ENCODE peak calls at places on chromosomes 16 and 17, in five cellular contexts. T is effector memory CD4-positive, alpha-beta T cell; W is tibial nerve; B is tibial artery; Q is astrocyte. L is an unnamed sample.
A peak's percentile ranks its signal among the peaks of the same experiment; 100 is the strongest.

GRCh38 chr16:77877712-77878111 is 89.3 kb downstream of the VAT1L start:
- DNase-seq in B (no peak), W (no peak), T (no peak), Q (peak; percentile 98), L (peak; percentile 65)

GRCh38 chr16:60204221-60204620 is 1470.1 kb upstream of the GOT2 start:
- DNase-seq in T (no peak), W (no peak), B (no peak), Q (peak; percentile 58), L (no peak)

GRCh38 chr17:61251939-61252865 is 147.4 kb upstream of the TBX2 start:
- DNase-seq in T (no peak), Q (peak; percentile 97), W (peak; percentile 97), B (peak; percentile 97), L (no peak)

GRCh38 chr17:15169676-15170075 is 95.5 kb downstream of the PMP22 start:
- DNase-seq in B (no peak), T (no peak), W (no peak), Q (peak; percentile 55), L (peak; percentile 26)

GRCh38 chr16:84933774-84934571 is 77.4 kb downstream of the ZDHHC7 start:
- DNase-seq in W (peak; percentile 60), B (peak; percentile 86), Q (no peak), T (no peak), L (no peak)

GRCh38 chr16:53502331-53503269 is at the start of gene AKTIP:
- DNase-seq in T (no peak), B (no peak), Q (peak; percentile 48), W (no peak), L (no peak)

GRCh38 chr17:36602924-36603384 is 1.6 kb downstream of the MRM1 start:
- DNase-seq in B (peak; percentile 43), Q (peak; percentile 42), T (peak; percentile 53), W (peak; percentile 64), L (no peak)

GRCh38 chr16:85759631-85760419 is 8.9 kb upstream of the C16orf74 start:
- DNase-seq in Q (no peak), B (no peak), W (no peak), T (no peak), L (no peak)

GRCh38 chr17:78034429-78035091 is 76.1 kb downstream of the TNRC6C start:
- DNase-seq in T (no peak), Q (peak; percentile 23), W (no peak), B (no peak), L (no peak)

GRCh38 chr17:18246109-18246725 is 12.3 kb downstream of the FLII start:
- DNase-seq in Q (no peak), T (no peak), B (no peak), W (no peak), L (no peak)

GRCh38 chr16:77443834-77444460 is 9.1 kb upstream of the ADAMTS18 start:
- DNase-seq in Q (no peak), W (no peak), B (no peak), T (no peak), L (no peak)

GRCh38 chr17:80424878-80425765 is 10.2 kb downstream of the ENDOV start:
- DNase-seq in B (no peak), W (no peak), Q (no peak), T (no peak), L (no peak)

GRCh38 chr16:9060225-9060624 is 31.2 kb upstream of the HAPSTR1 start:
- DNase-seq in T (no peak), B (no peak), W (no peak), Q (no peak), L (no peak)

GRCh38 chr17:14616508-14616907 is 315.6 kb downstream of the HS3ST3B1 start:
- DNase-seq in T (no peak), B (no peak), W (no peak), Q (no peak), L (no peak)

GRCh38 chr17:69696645-69697044 is 282.1 kb downstream of the MAP2K6 start:
- DNase-seq in W (no peak), T (no peak), B (no peak), Q (no peak), L (no peak)

GRCh38 chr17:2894782-2895181 is 98.5 kb downstream of the RAP1GAP2 start:
- DNase-seq in W (no peak), Q (no peak), T (no peak), B (no peak), L (no peak)

GRCh38 chr17:79814966-79815835 is 18.3 kb upstream of the CBX8 start:
- DNase-seq in T (no peak), Q (no peak), B (no peak), W (no peak), L (no peak)

GRCh38 chr17:2784864-2785263 is 11.4 kb upstream of the RAP1GAP2 start:
- DNase-seq in T (no peak), B (no peak), Q (no peak), W (no peak), L (no peak)

GRCh38 chr17:80008383-80008840 is 27.3 kb downstream of the TBC1D16 start:
- DNase-seq in T (peak; percentile 46), B (peak; percentile 72), W (peak; percentile 79), Q (peak; percentile 8), L (no peak)

GRCh38 chr16:65125871-65126270 is 4.0 kb upstream of the CDH11 start:
- DNase-seq in Q (no peak), T (no peak), W (no peak), B (no peak), L (no peak)

GRCh38 chr16:81936209-81936608 is 75.1 kb downstream of the SDR42E1 start:
- DNase-seq in T (no peak), Q (no peak), W (no peak), B (no peak), L (no peak)

GRCh38 chr17:47946929-47947397 is 5.6 kb downstream of the PNPO start:
- DNase-seq in B (peak; percentile 77), Q (peak; percentile 53), T (peak; percentile 61), W (peak; percentile 88), L (peak; percentile 71)

GRCh38 chr16:76071690-76072089 is 205.5 kb upstream of the CNTNAP4 start:
- DNase-seq in Q (no peak), B (no peak), W (no peak), T (no peak), L (no peak)

GRCh38 chr17:65171753-65172152 is 34.6 kb downstream of the RGS9 start:
- DNase-seq in Q (no peak), T (no peak), W (no peak), B (no peak), L (no peak)

GRCh38 chr17:28344435-28344901 is 8.9 kb downstream of the TNFAIP1 start:
- DNase-seq in Q (no peak), W (no peak), B (no peak), T (no peak), L (no peak)
- H3K36me3 ChIP-seq in Q (peaks cover 52% of the 10 kb centered on the region), W (peaks cover 17% of the 10 kb centered on the region), B (peaks cover 34% of the 10 kb centered on the region), T (peaks cover 82% of the 10 kb centered on the region), L (peaks cover 6% of the 10 kb centered on the region)

DNA sequence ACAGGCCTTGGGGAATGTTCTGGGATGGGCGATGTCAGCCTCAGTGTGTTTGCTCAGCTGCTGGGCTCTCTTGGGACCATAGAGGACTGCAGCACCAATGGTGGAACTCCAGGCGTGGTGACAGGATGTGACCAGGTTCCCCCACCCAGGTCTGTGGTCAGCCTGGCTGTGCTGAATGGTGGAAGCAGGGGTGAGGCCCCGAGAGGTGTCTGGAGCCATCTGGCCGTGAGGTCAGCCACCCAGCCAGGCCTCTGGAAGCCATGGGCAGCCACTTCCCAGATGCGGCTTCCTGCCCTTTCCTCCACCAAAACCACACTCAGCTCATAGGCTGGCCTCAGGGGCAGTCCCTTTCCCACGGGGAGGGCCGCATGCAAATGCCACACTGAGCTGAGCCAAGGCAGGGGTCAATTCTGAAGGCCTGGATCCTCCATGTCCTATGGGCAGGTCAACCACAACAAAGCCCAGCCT is 7.8 kb upstream of the MAPK7 start:
- DNase-seq in W (no peak), Q (no peak), T (no peak), B (peak; percentile 28), L (no peak)
- H3K36me3 ChIP-seq in W (no peaks in the 10 kb centered on the region), Q (no peaks in the 10 kb centered on the region), T (no peaks in the 10 kb centered on the region), B (no peaks in the 10 kb centered on the region), L (no peaks in the 10 kb centered on the region)

DNA sequence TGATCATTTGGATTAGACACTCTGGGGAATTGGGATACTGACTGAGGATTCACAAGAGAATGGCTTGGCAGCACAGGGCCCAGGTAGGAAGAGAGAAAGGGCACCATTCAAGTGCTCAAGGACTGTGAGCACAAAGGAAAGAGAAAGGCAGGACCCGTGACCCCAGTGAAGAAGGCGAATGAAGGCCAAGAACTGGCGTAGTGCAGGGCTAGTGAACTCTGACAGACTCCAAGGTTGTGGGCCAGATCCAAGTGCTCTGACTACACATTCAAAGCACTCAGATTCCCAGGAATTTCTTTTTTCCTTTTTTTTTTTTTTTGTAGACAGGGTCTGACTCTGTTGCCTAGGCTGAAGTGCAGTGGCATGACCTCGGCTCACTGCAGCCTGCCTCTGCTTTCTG is 5.0 kb downstream of the GTF3C1 start:
- DNase-seq in B (no peak), T (no peak), Q (no peak), W (no peak), L (no peak)
- H3K36me3 ChIP-seq in B (peaks cover 58% of the 10 kb centered on the region), T (peaks cover 51% of the 10 kb centered on the region), Q (peaks cover 47% of the 10 kb centered on the region), W (no peaks in the 10 kb centered on the region), L (peaks cover 6% of the 10 kb centered on the region)

GRCh38 chr17:17224137-17224536 is 12.8 kb downstream of the FLCN start:
- DNase-seq in W (no peak), Q (no peak), B (no peak), T (no peak), L (no peak)
- H3K36me3 ChIP-seq in W (peaks cover 9% of the 10 kb centered on the region), Q (peaks cover 48% of the 10 kb centered on the region), B (peaks cover 95% of the 10 kb centered on the region), T (peaks cover 91% of the 10 kb centered on the region), L (peaks cover 10% of the 10 kb centered on the region)

GRCh38 chr16:69438465-69438864 is 14.0 kb downstream of the CYB5B start:
- DNase-seq in B (no peak), W (no peak), T (no peak), Q (no peak), L (no peak)

GRCh38 chr16:69432069-69432468 is 7.7 kb downstream of the CYB5B start:
- DNase-seq in Q (no peak), T (no peak), B (no peak), W (no peak), L (no peak)

GRCh38 chr16:69428652-69429051 is 4.2 kb downstream of the CYB5B start:
- DNase-seq in T (no peak), Q (no peak), B (no peak), W (no peak), L (no peak)

GRCh38 chr16:69435977-69436729 is 11.7 kb downstream of the CYB5B start:
- DNase-seq in Q (no peak), W (no peak), T (no peak), B (no peak), L (no peak)

GRCh38 chr16:69434066-69434465 is 9.6 kb downstream of the CYB5B start:
- DNase-seq in B (no peak), T (no peak), W (no peak), Q (no peak), L (no peak)
- H3K36me3 ChIP-seq in B (peaks cover 22% of the 10 kb centered on the region), T (peaks cover 25% of the 10 kb centered on the region), W (no peaks in the 10 kb centered on the region), Q (peaks cover 25% of the 10 kb centered on the region), L (peaks cover 1% of the 10 kb centered on the region)

GRCh38 chr17:75506134-75506533 is 9.2 kb downstream of the CASKIN2 start:
- DNase-seq in T (no peak), B (no peak), Q (no peak), W (no peak), L (no peak)
- H3K36me3 ChIP-seq in T (no peaks in the 10 kb centered on the region), B (peaks cover 11% of the 10 kb centered on the region), Q (no peaks in the 10 kb centered on the region), W (no peaks in the 10 kb centered on the region), L (no peaks in the 10 kb centered on the region)

L was measured in kidney epithelial cell.